ENCODE peak calls at places on chromosomes 3 and 15, in seven cellular contexts. Q is CD4-positive, alpha-beta memory T cell; G is cardiac muscle cell; N is CD8-positive, alpha-beta T cell; Y is AG04450; W is heart right ventricle; M is HAP-1. C is an unnamed sample.
A peak's percentile ranks its signal among the peaks of the same experiment; 100 is the strongest.

GRCh38 chr15:28178290-28178689 is 79.2 kb upstream of the OCA2 start:
- DNase-seq in Q (no peak), G (peak; percentile 22), N (no peak), Y (no peak), W (no peak), M (no peak), C (no peak)

GRCh38 chr15:98903377-98904018 is 104.1 kb downstream of the PGPEP1L start:
- DNase-seq in Q (no peak), G (peak; percentile 49), N (no peak), Y (no peak), W (no peak), M (no peak), C (no peak)

GRCh38 chr15:90916461-90916860 is 13.4 kb downstream of the MAN2A2 start:
- DNase-seq in Q (no peak), G (no peak), N (no peak), Y (no peak), W (no peak), M (no peak), C (no peak)

GRCh38 chr3:167729591-167729990 is 5.1 kb downstream of the PDCD10 start:
- DNase-seq in Q (no peak), G (peak; percentile 7), N (no peak), Y (no peak), W (no peak), M (peak; percentile 60), C (no peak)

GRCh38 chr15:101093959-101094358 is 157.9 kb downstream of the CHSY1 start:
- DNase-seq in Q (no peak), G (no peak), N (no peak), Y (no peak), W (no peak), M (no peak), C (no peak)

GRCh38 chr15:62394079-62394478 is 229.0 kb upstream of the C2CD4B start:
- DNase-seq in Q (no peak), G (no peak), N (no peak), Y (no peak), W (no peak), M (no peak), C (no peak)

GRCh38 chr3:196726788-196727675 is 12.6 kb upstream of the PAK2 start:
- DNase-seq in Q (peak; percentile 52), G (peak; percentile 38), N (no peak), Y (no peak), W (no peak), M (no peak), C (no peak)

GRCh38 chr3:128550113-128550440 is 57.1 kb upstream of the GATA2 start:
- DNase-seq in Q (no peak), G (no peak), N (no peak), Y (no peak), W (no peak), M (no peak), C (no peak)

GRCh38 chr3:136559896-136560295 is 192.3 kb downstream of the STAG1 start:
- DNase-seq in Q (no peak), G (no peak), N (no peak), Y (no peak), W (no peak), M (peak; percentile 20), C (no peak)

GRCh38 chr15:82184776-82185175 is 77.8 kb downstream of the EFL1 start:
- DNase-seq in Q (no peak), G (peak; percentile 6), N (no peak), Y (no peak), W (no peak), M (peak; percentile 50), C (no peak)

GRCh38 chr15:101528108-101528916 is 38.8 kb upstream of the PCSK6 start:
- DNase-seq in Q (no peak), G (peak; percentile 44), N (no peak), Y (no peak), W (peak; percentile 33), M (no peak), C (no peak)

GRCh38 chr15:101145362-101145761 is 106.5 kb downstream of the CHSY1 start:
- DNase-seq in Q (no peak), G (peak; percentile 36), N (no peak), Y (no peak), W (no peak), M (no peak), C (peak; percentile 2)

GRCh38 chr3:116140100-116140689 is 305.1 kb downstream of the LSAMP start:
- DNase-seq in Q (no peak), G (peak; percentile 63), N (no peak), Y (no peak), W (no peak), M (peak; percentile 27), C (no peak)

GRCh38 chr3:14082108-14082657 is 42.5 kb downstream of the CHCHD4 start:
- DNase-seq in Q (no peak), G (no peak), N (no peak), Y (no peak), W (no peak), M (no peak), C (no peak)

GRCh38 chr15:58903232-58903631 is 30.2 kb downstream of the SLTM start:
- DNase-seq in Q (no peak), G (peak; percentile 33), N (no peak), Y (no peak), W (no peak), M (peak; percentile 23), C (no peak)

GRCh38 chr3:68256635-68257034 is 602.2 kb upstream of the SUCLG2 start:
- DNase-seq in Q (peak; percentile 23), G (no peak), N (peak; percentile 28), Y (no peak), W (no peak), M (no peak), C (no peak)

GRCh38 chr3:79618883-79619282 is 148.9 kb downstream of the ROBO1 start:
- DNase-seq in Q (no peak), G (no peak), N (no peak), Y (no peak), W (no peak), M (no peak), C (no peak)

GRCh38 chr3:164460851-164461250 is 617.4 kb downstream of the SI start:
- DNase-seq in Q (no peak), G (no peak), N (no peak), Y (no peak), W (no peak), M (no peak), C (no peak)

GRCh38 chr3:94776401-94776915 is 713.6 kb downstream of the NSUN3 start:
- DNase-seq in Q (no peak), G (no peak), N (no peak), Y (no peak), W (no peak), M (no peak), C (no peak)

GRCh38 chr3:124467980-124468902 is 262.0 kb upstream of the UMPS start:
- DNase-seq in Q (no peak), G (peak; percentile 52), N (no peak), Y (no peak), W (peak; percentile 33), M (peak; percentile 41), C (no peak)

GRCh38 chr3:13393427-13394360 is 26.4 kb downstream of the NUP210 start:
- DNase-seq in Q (no peak), G (no peak), N (no peak), Y (no peak), W (no peak), M (no peak), C (no peak)

GRCh38 chr3:169146112-169146665 is 517.3 kb downstream of the MECOM start:
- DNase-seq in Q (no peak), G (peak; percentile 76), N (no peak), Y (no peak), W (peak; percentile 68), M (peak; percentile 52), C (no peak)

GRCh38 chr3:46484388-46484787 is 13.4 kb upstream of the RTP3 start:
- DNase-seq in Q (no peak), G (no peak), N (no peak), Y (no peak), W (no peak), M (no peak), C (no peak)

GRCh38 chr3:152771120-152771519 is 63.8 kb upstream of the P2RY1 start:
- DNase-seq in Q (no peak), G (no peak), N (no peak), Y (no peak), W (no peak), M (no peak), C (no peak)

GRCh38 chr3:33440328-33440577 is at the start of gene UBP1:
- DNase-seq in Q (no peak), G (no peak), N (no peak), Y (no peak), W (peak; percentile 100), M (no peak), C (no peak)

GRCh38 chr3:46467562-46467961 is 2.9 kb upstream of the LTF start:
- DNase-seq in Q (no peak), G (no peak), N (no peak), Y (no peak), W (no peak), M (no peak), C (no peak)

DNA sequence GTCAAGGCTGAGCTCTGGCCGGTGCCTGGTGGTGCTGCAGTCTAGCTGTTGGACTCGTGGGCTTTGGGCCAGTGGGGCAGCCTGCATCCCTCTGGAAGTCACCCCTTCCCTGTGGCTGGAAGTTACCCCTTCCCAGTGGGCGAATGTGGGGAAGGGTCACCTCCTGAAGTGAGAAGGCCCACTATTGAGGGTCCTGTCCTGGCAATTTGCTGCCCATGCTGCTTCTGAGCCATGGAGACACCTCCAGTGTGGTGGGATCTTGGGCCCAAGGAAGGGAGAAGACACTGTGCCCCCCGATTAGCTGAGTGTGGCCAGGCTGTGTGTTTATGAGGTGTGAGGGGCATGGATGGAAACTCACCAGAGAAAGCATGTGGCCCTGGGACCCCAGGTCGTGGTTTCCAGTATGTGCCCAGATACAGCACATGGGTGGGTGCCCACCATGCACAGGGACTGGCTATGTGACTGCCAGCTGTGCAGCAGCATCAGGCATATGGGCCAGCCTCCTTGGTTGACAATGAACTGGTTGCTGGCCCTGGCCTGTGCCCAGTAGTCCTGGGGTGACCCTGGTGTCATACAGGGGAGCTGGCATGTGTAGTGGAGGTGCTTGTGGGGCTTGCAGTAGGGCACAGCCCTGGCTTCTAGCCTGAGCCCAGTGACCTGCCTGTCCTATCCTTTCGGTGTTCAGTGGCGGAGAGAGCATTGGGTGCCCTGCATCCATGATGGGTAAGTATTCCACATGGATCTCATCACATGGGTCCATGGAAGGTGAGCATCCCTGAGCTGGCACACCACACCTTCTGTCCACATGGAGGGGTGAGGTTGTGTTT is 221.2 kb downstream of the SNRPN start:
- DNase-seq in Q (no peak), G (no peak), N (peak; percentile 7), Y (no peak), W (no peak), M (no peak), C (no peak)
- H3K9me3 ChIP-seq in Q (no peaks in the 10 kb centered on the region), G (no peaks in the 10 kb centered on the region), N (no peaks in the 10 kb centered on the region), Y (peaks cover 88% of the 10 kb centered on the region), W (no peaks in the 10 kb centered on the region), M (no peaks in the 10 kb centered on the region), C (peaks cover 6% of the 10 kb centered on the region)

GRCh38 chr3:25992606-25993005 is 202.7 kb downstream of the OXSM start:
- DNase-seq in Q (no peak), G (no peak), N (no peak), Y (no peak), W (no peak), M (no peak), C (no peak)
- H3K9me3 ChIP-seq in Q (no peaks in the 10 kb centered on the region), G (no peaks in the 10 kb centered on the region), N (no peaks in the 10 kb centered on the region), Y (peaks cover 2% of the 10 kb centered on the region), W (peaks cover 5% of the 10 kb centered on the region), M (no peaks in the 10 kb centered on the region), C (no peaks in the 10 kb centered on the region)

GRCh38 chr15:17026633-17027032 is 3515.0 kb downstream of the GOLGA6L6 start:
- DNase-seq in Q (no peak), G (no peak), N (no peak), Y (no peak), W (no peak), M (no peak), C (no peak)
- H3K9me3 ChIP-seq in Q (no peaks in the 10 kb centered on the region), G (no peaks in the 10 kb centered on the region), N (no peaks in the 10 kb centered on the region), Y (no peaks in the 10 kb centered on the region), W (no peaks in the 10 kb centered on the region), M (no peaks in the 10 kb centered on the region), C (no peaks in the 10 kb centered on the region)

GRCh38 chr3:188239035-188239434 is 85.1 kb downstream of the LPP start:
- DNase-seq in Q (no peak), G (no peak), N (no peak), Y (no peak), W (no peak), M (no peak), C (no peak)
- H3K9me3 ChIP-seq in Q (no peaks in the 10 kb centered on the region), G (no peaks in the 10 kb centered on the region), N (no peaks in the 10 kb centered on the region), Y (no peaks in the 10 kb centered on the region), W (no peaks in the 10 kb centered on the region), M (no peaks in the 10 kb centered on the region), C (no peaks in the 10 kb centered on the region)

C was measured in CD8-positive, alpha-beta memory T cell.